ENCODE peak calls at places on chromosomes 2 and 18, in nine cellular contexts. T is uterus; G is heart left ventricle; P is effector memory CD4-positive, alpha-beta T cell; X is AG04450; C is gastrocnemius medialis; N is keratinocyte; F is CD8-positive, alpha-beta T cell; J is neuronal stem cell. K is an unnamed sample.

GRCh38 chr2:175690113-175690716 is 311.9 kb downstream of the LNPK start:
- DNase-seq in T (peak; percentile 22), G (peak; percentile 18), P (no peak), X (peak; percentile 49), C (no peak), N (peak; percentile 25), F (no peak), J (peak; percentile 57), K (no peak)

GRCh38 chr2:86764661-86765307 is 25.9 kb downstream of the CD8A start:
- DNase-seq in T (no peak), G (no peak), P (no peak), X (peak; percentile 15), C (no peak), N (peak; percentile 4), F (peak; percentile 50), J (peak; percentile 26), K (peak; percentile 16)

GRCh38 chr2:85445316-85446295 is 27.1 kb downstream of the SH2D6 start:
- DNase-seq in T (peak; percentile 45), G (no peak), P (no peak), X (peak; percentile 50), C (peak; percentile 62), N (no peak), F (no peak), J (no peak), K (no peak)

GRCh38 chr2:201781583-201782051 is 884 bp upstream of the ALS2 start:
- DNase-seq in T (no peak), G (peak; percentile 12), P (peak; percentile 0), X (no peak), C (no peak), N (no peak), F (peak; percentile 13), J (no peak), K (no peak)

GRCh38 chr2:237293966-237294365 is 120.0 kb downstream of the COL6A3 start:
- DNase-seq in T (no peak), G (no peak), P (no peak), X (no peak), C (no peak), N (no peak), F (no peak), J (no peak), K (no peak)

GRCh38 chr2:30949435-30949834 is 142.2 kb upstream of the CAPN13 start:
- DNase-seq in T (no peak), G (no peak), P (no peak), X (no peak), C (no peak), N (no peak), F (no peak), J (no peak), K (no peak)

GRCh38 chr2:180753809-180754761 is 226.3 kb upstream of the UBE2E3 start:
- DNase-seq in T (no peak), G (no peak), P (no peak), X (peak; percentile 10), C (no peak), N (peak; percentile 25), F (no peak), J (no peak), K (peak; percentile 43)

GRCh38 chr18:23479829-23480505 is 23.3 kb upstream of the RMC1 start:
- DNase-seq in T (no peak), G (no peak), P (no peak), X (no peak), C (no peak), N (no peak), F (no peak), J (no peak), K (no peak)

GRCh38 chr18:9726175-9726574 is 18.1 kb downstream of the RAB31 start:
- DNase-seq in T (no peak), G (no peak), P (no peak), X (no peak), C (no peak), N (no peak), F (no peak), J (no peak), K (no peak)

GRCh38 chr2:200471324-200471848 is 38.5 kb downstream of the KCTD18 start:
- DNase-seq in T (no peak), G (no peak), P (no peak), X (no peak), C (no peak), N (no peak), F (peak; percentile 27), J (peak; percentile 51), K (no peak)

GRCh38 chr2:146602856-146603255 is 1242.0 kb upstream of the ACVR2A start:
- DNase-seq in T (no peak), G (no peak), P (no peak), X (peak; percentile 29), C (no peak), N (no peak), F (no peak), J (no peak), K (no peak)
- H3K9me3 ChIP-seq in T (no peaks in the 10 kb centered on the region), G (no peaks in the 10 kb centered on the region), P (no peaks in the 10 kb centered on the region), X (no peaks in the 10 kb centered on the region), C (no peaks in the 10 kb centered on the region), N (no peaks in the 10 kb centered on the region), F (no peaks in the 10 kb centered on the region), J (no peaks in the 10 kb centered on the region), K (no peaks in the 10 kb centered on the region)

GRCh38 chr2:46942891-46943626 is 27.5 kb upstream of the MCFD2 start:
- DNase-seq in T (no peak), G (no peak), P (no peak), X (no peak), C (no peak), N (no peak), F (no peak), J (no peak), K (no peak)
- H3K4me3 ChIP-seq in T (no peak overlapping the region), G (peak overlapping the region; percentile 92), P (peak overlapping the region; percentile 89), X (peak overlapping the region; percentile 90), C (peak overlapping the region; percentile 76), N (no peak overlapping the region), F (peak overlapping the region; percentile 82), J (no peak overlapping the region), K (peak overlapping the region; percentile 78)

GRCh38 chr2:235577404-235578330 is 83.8 kb downstream of the AGAP1 start:
- DNase-seq in T (no peak), G (peak; percentile 44), P (no peak), X (peak; percentile 18), C (peak; percentile 26), N (no peak), F (no peak), J (peak; percentile 72), K (no peak)

GRCh38 chr2:235575904-235576303 is 82.1 kb downstream of the AGAP1 start:
- DNase-seq in T (no peak), G (no peak), P (no peak), X (no peak), C (no peak), N (no peak), F (no peak), J (no peak), K (no peak)

GRCh38 chr2:235579128-235579527 is 85.3 kb downstream of the AGAP1 start:
- DNase-seq in T (no peak), G (no peak), P (no peak), X (no peak), C (no peak), N (no peak), F (no peak), J (no peak), K (no peak)

GRCh38 chr2:235575431-235575830 is 81.6 kb downstream of the AGAP1 start:
- DNase-seq in T (no peak), G (no peak), P (no peak), X (no peak), C (no peak), N (no peak), F (no peak), J (no peak), K (no peak)

DNA sequence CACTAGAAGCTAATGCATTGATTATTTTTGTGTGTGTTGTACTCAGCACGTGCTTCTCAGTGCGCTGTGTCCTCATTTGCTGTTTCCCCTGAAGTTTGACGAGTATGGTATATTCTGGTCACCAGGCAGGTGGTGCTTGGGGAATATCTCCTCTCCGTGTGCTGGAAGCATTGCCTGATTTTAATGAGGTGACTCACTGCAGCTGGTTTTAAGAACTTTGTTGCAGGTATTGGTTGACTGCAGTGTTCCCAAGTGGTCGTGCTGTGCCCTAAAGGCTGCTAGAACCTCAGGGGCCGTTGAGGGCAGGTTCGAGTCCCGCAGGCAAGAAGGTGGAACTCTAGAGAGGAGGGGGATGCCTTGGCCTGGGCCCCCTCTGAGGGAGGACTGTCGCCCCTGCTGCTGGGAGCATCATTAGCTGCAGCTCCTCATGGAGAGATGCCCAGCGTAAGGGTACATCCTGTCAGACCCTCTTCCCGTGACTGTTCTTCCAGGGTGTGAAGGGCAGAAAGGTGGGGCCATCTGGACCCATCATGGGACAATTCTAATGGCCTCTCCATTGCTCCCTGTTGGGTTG is 82.6 kb downstream of the AGAP1 start:
- DNase-seq in T (no peak), G (no peak), P (no peak), X (no peak), C (no peak), N (no peak), F (no peak), J (no peak), K (no peak)
- H3K27ac ChIP-seq in T (no peak overlapping the region), G (no peak overlapping the region), P (no peak overlapping the region), X (no peak overlapping the region), C (no peak overlapping the region), N (no peak overlapping the region), F (no peak overlapping the region), J (no peak overlapping the region), K (no peak overlapping the region)

DNA sequence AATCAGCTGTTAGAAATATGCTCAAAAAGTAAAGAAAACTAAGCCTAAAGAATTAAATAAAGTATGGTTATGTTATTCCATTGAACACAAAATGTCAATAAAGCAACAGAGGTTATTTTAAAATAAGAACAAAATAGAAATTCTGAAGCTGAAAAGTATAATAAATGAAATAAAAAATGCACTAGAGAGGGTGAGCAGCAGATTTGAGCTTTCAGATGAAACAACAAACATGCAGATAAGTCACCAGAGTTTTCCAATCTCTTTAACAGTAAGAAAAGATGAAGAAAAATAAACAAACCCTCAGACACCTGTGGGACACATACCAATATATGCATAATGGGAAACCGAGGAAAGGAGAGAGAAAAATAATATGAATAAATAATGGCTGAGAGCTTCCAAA is 70.3 kb upstream of the SLC9A2 start:
- DNase-seq in T (no peak), G (no peak), P (no peak), X (no peak), C (no peak), N (no peak), F (no peak), J (no peak), K (no peak)
- H3K9me3 ChIP-seq in T (peaks cover 13% of the 10 kb centered on the region), G (peaks cover 33% of the 10 kb centered on the region), P (peaks cover 7% of the 10 kb centered on the region), X (no peaks in the 10 kb centered on the region), C (peaks cover 9% of the 10 kb centered on the region), N (no peaks in the 10 kb centered on the region), F (no peaks in the 10 kb centered on the region), J (peaks cover 4% of the 10 kb centered on the region), K (peaks cover 2% of the 10 kb centered on the region)

DNA sequence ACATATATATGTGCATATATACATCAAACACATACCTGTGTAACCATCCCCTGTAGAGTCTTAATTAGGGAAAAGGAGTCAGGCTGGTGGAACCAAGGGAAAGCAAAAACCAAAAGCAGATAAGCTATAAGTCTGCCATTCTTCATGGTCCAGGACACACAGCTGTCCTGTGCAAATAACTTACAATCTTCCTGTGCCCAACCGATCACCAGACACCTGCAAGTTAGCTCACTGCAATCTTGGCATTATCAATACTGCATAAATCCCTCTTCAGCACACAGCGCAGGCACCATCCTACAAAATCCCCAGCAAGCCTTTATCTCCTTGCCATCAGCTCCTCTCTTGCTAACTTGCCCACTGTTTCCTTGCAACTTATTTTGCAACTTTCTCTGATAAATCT is 60.8 kb upstream of the DYNAP start:
- DNase-seq in T (no peak), G (no peak), P (no peak), X (no peak), C (no peak), N (no peak), F (no peak), J (no peak), K (no peak)
- H3K4me3 ChIP-seq in T (no peak overlapping the region), G (no peak overlapping the region), P (no peak overlapping the region), X (no peak overlapping the region), C (no peak overlapping the region), N (no peak overlapping the region), F (no peak overlapping the region), J (no peak overlapping the region), K (no peak overlapping the region)

GRCh38 chr2:118709786-118710185 is 137.7 kb downstream of the EN1 start:
- DNase-seq in T (no peak), G (no peak), P (no peak), X (no peak), C (no peak), N (no peak), F (no peak), J (no peak), K (no peak)
- H3K27ac ChIP-seq in T (no peak overlapping the region), G (no peak overlapping the region), P (no peak overlapping the region), X (no peak overlapping the region), C (no peak overlapping the region), N (no peak overlapping the region), F (no peak overlapping the region), J (no peak overlapping the region), K (no peak overlapping the region)

K was measured in SJSA1.